ENCODE peak calls at places on chromosomes 7 and 10, in ten cellular contexts. P is AG08395; L is stimulated activated CD4-positive, alpha-beta T cell treated with anti-CD3 and anti-CD28 coated beads, Interleukin-1b, Interleukin-23, amount 100 ng/mL, for 4 hours; C is activated T-cell treated with anti-CD3 and anti-CD28 coated beads, Interleukin-2, amount 50 U/mL, for 1 hour; O is dermis microvascular lymphatic vessel endothelial cell; X is transverse colon; H is stimulated activated naive CD8-positive, alpha-beta T cell treated with anti-CD3 and anti-CD28 coated beads, Interleukin-15, amount 100 ng/mL, for 72 hours; W is CD4-positive, alpha-beta T cell; K is upper lobe of right lung; S is astrocyte. R is an unnamed sample.

GRCh38 chr10:96441126-96441905 is 72.4 kb downstream of the TLL2 start:
- DNase-seq in P (no peak), L (no peak), C (no peak), O (no peak), X (no peak), H (no peak), W (no peak), K (no peak), S (no peak), R (no peak)

GRCh38 chr10:122062831-122063674 is 74.1 kb downstream of the TACC2 start:
- DNase-seq in P (peak; percentile 88), L (no peak), C (no peak), O (peak; percentile 29), X (peak; percentile 89), H (no peak), W (no peak), K (peak; percentile 87), S (peak; percentile 82), R (peak; percentile 88)

GRCh38 chr7:90709501-90710465 is 113.7 kb downstream of the CDK14 start:
- DNase-seq in P (peak; percentile 37), L (no peak), C (no peak), O (no peak), X (no peak), H (no peak), W (no peak), K (no peak), S (peak; percentile 68), R (peak; percentile 42)

GRCh38 chr10:26859241-26860025 is 1.3 kb downstream of the ABI1 start:
- DNase-seq in P (no peak), L (no peak), C (no peak), O (no peak), X (no peak), H (no peak), W (no peak), K (no peak), S (no peak), R (no peak)

GRCh38 chr10:78457804-78458483 is 424.3 kb downstream of the RPS24 start:
- DNase-seq in P (peak; percentile 71), L (no peak), C (no peak), O (no peak), X (no peak), H (no peak), W (no peak), K (no peak), S (peak; percentile 97), R (peak; percentile 81)

GRCh38 chr10:114767101-114767588 is 54.4 kb upstream of the FHIP2A start:
- DNase-seq in P (peak; percentile 76), L (no peak), C (no peak), O (no peak), X (no peak), H (no peak), W (no peak), K (no peak), S (peak; percentile 65), R (peak; percentile 62)

GRCh38 chr7:23811540-23811939 is 101.5 kb downstream of the STK31 start:
- DNase-seq in P (no peak), L (no peak), C (no peak), O (no peak), X (no peak), H (peak; percentile 1), W (no peak), K (no peak), S (no peak), R (peak; percentile 17)

GRCh38 chr7:27520828-27521790 is 141.6 kb downstream of the HIBADH start:
- DNase-seq in P (peak; percentile 52), L (no peak), C (no peak), O (no peak), X (peak; percentile 38), H (no peak), W (no peak), K (no peak), S (peak; percentile 3), R (no peak)

GRCh38 chr7:12638851-12639467 is 48.5 kb upstream of the ARL4A start:
- DNase-seq in P (peak; percentile 40), L (no peak), C (no peak), O (peak; percentile 43), X (no peak), H (no peak), W (no peak), K (no peak), S (peak; percentile 25), R (peak; percentile 57)

GRCh38 chr10:117418121-117418520 is 42.9 kb upstream of the PDZD8 start:
- DNase-seq in P (no peak), L (no peak), C (no peak), O (no peak), X (peak; percentile 14), H (no peak), W (no peak), K (no peak), S (no peak), R (no peak)

GRCh38 chr10:86851329-86852207 is 95.1 kb downstream of the BMPR1A start:
- DNase-seq in P (peak; percentile 60), L (no peak), C (no peak), O (no peak), X (no peak), H (no peak), W (no peak), K (no peak), S (peak; percentile 62), R (peak; percentile 20)

GRCh38 chr7:4766666-4767530 is 8.5 kb upstream of the AP5Z1 start:
- DNase-seq in P (no peak), L (no peak), C (no peak), O (no peak), X (peak; percentile 32), H (no peak), W (no peak), K (no peak), S (no peak), R (no peak)

GRCh38 chr10:116892873-116893685 is 43.8 kb downstream of the ENO4 start:
- DNase-seq in P (no peak), L (no peak), C (no peak), O (no peak), X (no peak), H (no peak), W (no peak), K (no peak), S (no peak), R (no peak)

GRCh38 chr10:7541137-7542087 is 125.4 kb downstream of the ITIH5 start:
- DNase-seq in P (peak; percentile 34), L (no peak), C (no peak), O (no peak), X (peak; percentile 48), H (no peak), W (no peak), K (no peak), S (peak; percentile 54), R (peak; percentile 85)

GRCh38 chr10:96369890-96370574 is 11.2 kb upstream of the OPALIN start:
- DNase-seq in P (no peak), L (no peak), C (no peak), O (no peak), X (no peak), H (no peak), W (no peak), K (no peak), S (no peak), R (peak; percentile 34)

GRCh38 chr7:137789215-137789899 is 57.4 kb downstream of the DGKI start:
- DNase-seq in P (no peak), L (no peak), C (no peak), O (no peak), X (no peak), H (no peak), W (no peak), K (no peak), S (peak; percentile 32), R (no peak)

GRCh38 chr7:33876600-33877274 is 28.6 kb upstream of the BMPER start:
- DNase-seq in P (no peak), L (no peak), C (no peak), O (no peak), X (no peak), H (no peak), W (no peak), K (no peak), S (no peak), R (no peak)

GRCh38 chr7:67588631-67589030 is 592.0 kb downstream of the TYW1 start:
- DNase-seq in P (no peak), L (no peak), C (no peak), O (no peak), X (no peak), H (no peak), W (no peak), K (no peak), S (no peak), R (no peak)

GRCh38 chr10:71326464-71326881 is 7.4 kb downstream of the SLC29A3 start:
- DNase-seq in P (no peak), L (no peak), C (no peak), O (no peak), X (peak; percentile 39), H (no peak), W (no peak), K (no peak), S (no peak), R (no peak)

GRCh38 chr7:6015917-6016652 is 7.0 kb downstream of the AIMP2 start:
- DNase-seq in P (peak; percentile 84), L (no peak), C (no peak), O (no peak), X (peak; percentile 41), H (peak; percentile 32), W (no peak), K (peak; percentile 78), S (peak; percentile 65), R (peak; percentile 10)

GRCh38 chr10:36725581-36726520 is 399.5 kb upstream of the ANKRD30A start:
- DNase-seq in P (peak; percentile 78), L (no peak), C (no peak), O (peak; percentile 54), X (no peak), H (no peak), W (no peak), K (no peak), S (peak; percentile 73), R (peak; percentile 93)

GRCh38 chr10:113297226-113297625 is 255.6 kb upstream of the HABP2 start:
- DNase-seq in P (peak; percentile 75), L (no peak), C (no peak), O (no peak), X (no peak), H (no peak), W (no peak), K (no peak), S (peak; percentile 31), R (peak; percentile 68)

GRCh38 chr10:21281765-21282484 is 243.6 kb downstream of the SKIDA1 start:
- DNase-seq in P (no peak), L (no peak), C (no peak), O (no peak), X (no peak), H (no peak), W (no peak), K (no peak), S (no peak), R (no peak)

GRCh38 chr7:81618400-81619014 is 151.3 kb downstream of the HGF start:
- DNase-seq in P (peak; percentile 64), L (no peak), C (no peak), O (no peak), X (no peak), H (no peak), W (no peak), K (no peak), S (peak; percentile 95), R (peak; percentile 92)

GRCh38 chr10:63563623-63564022 is 42.4 kb downstream of the REEP3 start:
- DNase-seq in P (no peak), L (no peak), C (no peak), O (no peak), X (no peak), H (no peak), W (no peak), K (no peak), S (no peak), R (peak; percentile 20)

GRCh38 chr10:98308602-98309365 is 40.8 kb upstream of the LOXL4 start:
- DNase-seq in P (no peak), L (no peak), C (no peak), O (no peak), X (no peak), H (no peak), W (no peak), K (no peak), S (no peak), R (no peak)

GRCh38 chr7:24406053-24406561 is 122.1 kb downstream of the NPY start:
- DNase-seq in P (no peak), L (no peak), C (no peak), O (no peak), X (no peak), H (no peak), W (no peak), K (no peak), S (peak; percentile 11), R (no peak)

GRCh38 chr7:106999023-106999422 is 45.5 kb upstream of the PRKAR2B start:
- DNase-seq in P (no peak), L (no peak), C (no peak), O (no peak), X (no peak), H (no peak), W (no peak), K (no peak), S (no peak), R (no peak)

R was measured in M059J.